ENCODE peak calls at places on chromosomes 13 and 19, in five cellular contexts. Y is body of pancreas, S is A549, X is breast epithelium, T is adrenal gland. Q is an unnamed sample.

GRCh38 chr19:9018163-9018875 is 8.1 kb upstream of the MUC16 start:
- DNase-seq in Y (no peak), S (peak), X (no peak), T (no peak), Q (no peak)

GRCh38 chr13:110471833-110472162 is 89.7 kb downstream of the RAB20 start:
- DNase-seq in Y (peak), S (no peak), X (no peak), T (peak), Q (peak)

GRCh38 chr19:13070425-13071140 is 32.1 kb downstream of the LYL1 start:
- DNase-seq in Y (no peak), S (no peak), X (no peak), T (no peak), Q (no peak)

GRCh38 chr19:46480409-46480808 is 9.0 kb upstream of the PNMA8A start:
- DNase-seq in Y (peak), S (no peak), X (no peak), T (no peak), Q (no peak)

GRCh38 chr19:3783660-3784584 is 2.3 kb downstream of the MATK start:
- DNase-seq in Y (no peak), S (no peak), X (no peak), T (no peak), Q (no peak)

GRCh38 chr19:13037161-13037560 is 41.9 kb downstream of the NFIX start:
- DNase-seq in Y (no peak), S (no peak), X (no peak), T (no peak), Q (no peak)

GRCh38 chr19:3104708-3104983 is 10.5 kb downstream of the GNA11 start:
- DNase-seq in Y (no peak), S (no peak), X (no peak), T (no peak), Q (no peak)

GRCh38 chr19:18202759-18203407 is 959 bp downstream of the RAB3A start:
- DNase-seq in Y (peak), S (no peak), X (no peak), T (peak), Q (peak)

GRCh38 chr19:40685016-40685526 is 5.4 kb downstream of the NUMBL start:
- DNase-seq in Y (no peak), S (no peak), X (no peak), T (no peak), Q (no peak)

GRCh38 chr13:35983206-35983605 is 148.0 kb downstream of the DCLK1 start:
- DNase-seq in Y (no peak), S (no peak), X (no peak), T (no peak), Q (no peak)

GRCh38 chr13:79349011-79349410 is 57.0 kb downstream of the RBM26 start:
- DNase-seq in Y (no peak), S (no peak), X (no peak), T (no peak), Q (no peak)

GRCh38 chr13:27128825-27129627 is 42.6 kb downstream of the USP12 start:
- DNase-seq in Y (no peak), S (no peak), X (no peak), T (no peak), Q (no peak)

GRCh38 chr19:53192771-53193533 is at the start of gene ZNF665:
- DNase-seq in Y (peak), S (no peak), X (peak), T (peak), Q (peak)

GRCh38 chr19:8334458-8335342 is 8.4 kb downstream of the KANK3 start:
- DNase-seq in Y (peak), S (peak), X (no peak), T (no peak), Q (peak)

GRCh38 chr19:10826236-10826635 is 9.8 kb downstream of the TMED1 start:
- DNase-seq in Y (no peak), S (no peak), X (no peak), T (no peak), Q (no peak)

GRCh38 chr13:27147530-27148170 is 24.0 kb downstream of the USP12 start:
- DNase-seq in Y (no peak), S (no peak), X (no peak), T (no peak), Q (no peak)

GRCh38 chr13:101945435-101945834 is 456.4 kb downstream of the FGF14 start:
- DNase-seq in Y (no peak), S (no peak), X (no peak), T (no peak), Q (no peak)

GRCh38 chr19:40908981-40909380 is 26.9 kb upstream of the CYP2A7 start:
- DNase-seq in Y (no peak), S (no peak), X (no peak), T (peak), Q (peak)

GRCh38 chr13:73708393-73708985 is 425.7 kb downstream of the KLF12 start:
- DNase-seq in Y (peak), S (peak), X (no peak), T (peak), Q (no peak)

DNA sequence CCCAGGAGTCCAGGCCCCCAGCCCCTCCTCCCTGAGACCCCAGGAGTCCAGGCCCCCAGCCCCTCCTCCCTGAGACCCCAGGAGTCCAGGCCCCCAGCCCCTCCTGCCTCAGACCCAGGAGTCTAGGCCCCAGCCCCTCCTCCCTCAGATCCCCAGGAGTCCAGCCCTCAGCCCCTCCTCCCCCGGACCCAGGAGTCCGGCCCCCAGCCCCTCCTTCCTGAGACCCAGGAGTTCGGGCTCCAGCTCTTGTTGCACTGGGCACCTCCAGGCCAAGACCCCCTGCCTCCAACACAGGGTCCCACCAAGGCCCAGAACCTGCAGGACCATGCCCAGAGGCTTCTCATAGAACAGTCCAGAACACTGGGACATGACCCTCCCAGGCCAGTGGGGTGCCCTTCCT is 3.8 kb downstream of the ERCC1 start:
- DNase-seq in Y (no peak), S (no peak), X (no peak), T (no peak), Q (no peak)
- H3K27ac ChIP-seq in Y (no peak), S (no peak), X (no peak), T (no peak), Q (no peak)

GRCh38 chr19:1400281-1401137 is 833 bp downstream of the GAMT start:
- DNase-seq in Y (peak), S (no peak), X (no peak), T (peak), Q (peak)

GRCh38 chr19:1401889-1402217 is 511 bp upstream of the GAMT start:
- DNase-seq in Y (no peak), S (no peak), X (no peak), T (no peak), Q (no peak)

GRCh38 chr19:1399745-1400144 is 1.6 kb downstream of the GAMT start:
- DNase-seq in Y (no peak), S (no peak), X (no peak), T (no peak), Q (peak)

GRCh38 chr19:1402411-1403070 is 1.2 kb upstream of the GAMT start:
- DNase-seq in Y (no peak), S (no peak), X (peak), T (no peak), Q (no peak)

GRCh38 chr19:1401138-1401888 is at the start of gene GAMT:
- DNase-seq in Y (peak), S (no peak), X (no peak), T (no peak), Q (peak)
- TF ChIP-seq POLR2A in Y (no peak), S (peak), X (no peak), T (peak), Q (peak)

GRCh38 chr13:23621316-23621645 is 51.1 kb downstream of the TNFRSF19 start:
- DNase-seq in Y (no peak), S (peak), X (no peak), T (peak), Q (no peak)
- H3K27ac ChIP-seq in Y (no peak), S (peak), X (no peak), T (no peak), Q (no peak)

GRCh38 chr19:55437410-55437809 is 5.7 kb downstream of the SHISA7 start:
- DNase-seq in Y (peak), S (peak), X (peak), T (peak), Q (no peak)
- TF ChIP-seq POLR2A in Y (no peak), S (no peak), X (no peak), T (no peak), Q (no peak)

GRCh38 chr13:50075619-50076097 is 60.4 kb downstream of the KCNRG start:
- DNase-seq in Y (no peak), S (no peak), X (no peak), T (no peak), Q (no peak)
- H3K27ac ChIP-seq in Y (no peak), S (peak), X (no peak), T (no peak), Q (no peak)

DNA sequence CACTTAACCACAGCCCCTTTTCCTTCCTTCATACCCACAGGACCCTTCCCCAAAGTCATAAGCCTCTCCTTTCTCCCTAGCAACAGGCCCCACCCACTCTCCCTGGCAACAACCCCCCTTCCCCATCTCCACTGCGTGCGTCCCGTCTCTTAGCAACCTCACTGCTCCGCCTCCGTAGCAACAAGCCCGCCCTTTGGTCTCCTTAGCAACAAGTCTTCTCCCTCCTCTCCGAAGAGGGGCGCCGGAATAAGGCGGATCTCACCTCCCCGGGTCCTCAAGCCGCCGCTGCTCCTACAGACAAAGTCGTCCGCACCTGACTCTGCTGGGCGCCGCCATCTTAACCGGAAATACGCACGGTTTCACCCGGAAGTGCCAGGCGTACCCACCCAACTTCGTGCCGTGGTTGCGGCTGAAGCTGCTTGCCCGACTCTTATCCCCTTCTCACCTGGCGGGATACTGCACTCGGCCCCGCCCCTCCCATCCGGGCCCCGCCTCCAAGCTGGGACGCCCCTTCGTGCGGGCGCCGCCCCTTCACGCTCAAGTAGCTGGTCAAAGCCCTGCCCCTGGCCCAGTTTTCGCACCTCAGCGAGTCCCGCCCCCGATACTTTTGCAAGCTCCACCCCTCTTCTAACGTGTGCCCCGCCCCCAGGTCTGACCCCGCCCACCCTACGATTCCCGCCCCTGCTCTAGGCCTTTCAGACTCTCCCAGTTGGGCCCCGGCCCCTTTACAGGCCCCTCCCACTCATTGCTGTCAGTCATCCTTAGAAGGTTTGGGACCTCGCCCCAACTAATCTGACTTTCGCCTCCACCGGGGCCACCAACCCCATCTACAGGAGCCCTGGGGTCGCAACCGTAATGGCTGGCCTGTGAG is at the start of gene HSPBP1:
- DNase-seq in Y (peak), S (peak), X (peak), T (peak), Q (peak)
- TF ChIP-seq POLR2A in Y (peak), S (peak), X (no peak), T (peak), Q (peak)

DNA sequence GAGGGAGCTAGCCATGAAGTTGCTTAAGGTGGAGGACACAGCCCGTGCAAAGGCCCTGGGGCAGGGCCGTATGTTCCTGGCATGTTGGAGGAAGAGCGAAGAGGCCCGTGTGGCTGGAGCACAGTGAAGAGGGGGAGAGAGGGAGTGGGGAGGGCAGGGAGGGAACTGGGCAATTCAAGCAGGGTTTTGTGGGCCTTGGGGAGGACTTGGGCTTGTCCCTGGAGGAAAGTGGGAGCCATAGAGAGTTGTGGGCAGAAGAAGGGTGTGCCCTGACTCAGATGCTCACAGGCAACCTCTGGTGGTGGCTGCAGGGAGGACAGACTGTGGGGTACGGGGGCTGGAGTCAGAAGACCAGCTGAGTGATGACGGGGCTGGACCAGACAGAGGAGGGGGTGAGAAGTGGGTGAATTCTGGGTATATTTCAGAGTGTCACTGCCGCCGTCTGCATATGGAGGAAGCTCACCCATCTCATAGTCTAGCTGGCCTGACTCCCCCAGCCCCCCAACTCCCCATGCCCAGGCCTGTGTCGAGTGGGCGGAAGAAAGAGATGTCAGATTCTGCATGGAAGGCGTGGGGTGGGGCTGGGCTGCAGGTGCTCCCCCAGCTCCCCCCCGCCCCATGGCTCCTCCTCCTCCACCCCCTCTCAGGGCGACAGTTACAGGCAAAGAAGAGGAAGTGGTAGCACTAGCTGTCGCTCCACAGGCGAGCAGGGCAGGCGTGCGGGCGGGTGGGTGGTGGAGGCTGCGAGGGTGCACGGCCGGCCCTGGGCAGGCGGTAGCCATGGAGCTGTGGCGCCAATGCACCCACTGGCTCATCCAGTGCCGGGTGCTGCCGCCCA is at the start of gene VAV1:
- DNase-seq in Y (peak), S (no peak), X (no peak), T (no peak), Q (peak)
- H3K27ac ChIP-seq in Y (no peak), S (peak), X (no peak), T (no peak), Q (peak)

GRCh38 chr13:50081899-50082425 is 66.7 kb downstream of the KCNRG start:
- DNase-seq in Y (peak), S (peak), X (peak), T (peak), Q (peak)

GRCh38 chr13:50080158-50080855 is 65.1 kb downstream of the KCNRG start:
- DNase-seq in Y (peak), S (no peak), X (no peak), T (peak), Q (no peak)

GRCh38 chr13:50081106-50081898 is 66.1 kb downstream of the KCNRG start:
- DNase-seq in Y (peak), S (no peak), X (no peak), T (peak), Q (peak)

GRCh38 chr13:50080856-50081105 is 65.5 kb downstream of the KCNRG start:
- DNase-seq in Y (no peak), S (no peak), X (no peak), T (no peak), Q (no peak)

GRCh38 chr13:50082426-50083283 is 67.4 kb downstream of the KCNRG start:
- DNase-seq in Y (peak), S (peak), X (no peak), T (peak), Q (peak)
- TF ChIP-seq POLR2A in Y (peak), S (peak), X (no peak), T (no peak), Q (peak)

GRCh38 chr13:44434441-44435141 is 61.0 kb downstream of the SERP2 start:
- DNase-seq in Y (no peak), S (no peak), X (no peak), T (no peak), Q (no peak)

GRCh38 chr13:44438234-44438579 is 64.6 kb downstream of the SERP2 start:
- DNase-seq in Y (no peak), S (no peak), X (no peak), T (no peak), Q (no peak)

GRCh38 chr13:44435142-44435982 is 61.7 kb downstream of the SERP2 start:
- DNase-seq in Y (peak), S (peak), X (peak), T (peak), Q (peak)

GRCh38 chr13:44437356-44438233 is 64.0 kb downstream of the SERP2 start:
- DNase-seq in Y (no peak), S (no peak), X (no peak), T (no peak), Q (no peak)

GRCh38 chr13:44436589-44437337 is 63.1 kb downstream of the SERP2 start:
- DNase-seq in Y (peak), S (peak), X (peak), T (peak), Q (peak)
- H3K27ac ChIP-seq in Y (peak), S (peak), X (peak), T (peak), Q (peak)